ENCODE peak calls at places on chromosome 3, in five cellular contexts. One of them, this sample, is unnamed.

GRCh38 chr3:143267984-143268383 is 148.4 kb downstream of the CHST2 start:
- DNase-seq in nephron progenitor cell: no peak
- DNase-seq in GM13976: no peak
- DNase-seq in activated T-cell treated with anti-CD3 and anti-CD28 coated beads, Interleukin-2, amount 50 U/mL, for 72 hours: no peak
- DNase-seq in fibroblast of the conjunctiva: no peak
- DNase-seq in this sample: no peak

GRCh38 chr3:194072097-194072428 is 63.9 kb upstream of the HES1 start:
- DNase-seq in nephron progenitor cell: no peak
- DNase-seq in GM13976: no peak
- DNase-seq in activated T-cell treated with anti-CD3 and anti-CD28 coated beads, Interleukin-2, amount 50 U/mL, for 72 hours: peak
- DNase-seq in fibroblast of the conjunctiva: no peak
- DNase-seq in this sample: no peak

GRCh38 chr3:196695849-196696226 is 16.2 kb downstream of the CEP19 start:
- DNase-seq in nephron progenitor cell: no peak
- DNase-seq in GM13976: no peak
- DNase-seq in activated T-cell treated with anti-CD3 and anti-CD28 coated beads, Interleukin-2, amount 50 U/mL, for 72 hours: no peak
- DNase-seq in fibroblast of the conjunctiva: no peak
- DNase-seq in this sample: no peak

GRCh38 chr3:78988324-78988723 is 779.5 kb downstream of the ROBO1 start:
- DNase-seq in nephron progenitor cell: no peak
- DNase-seq in GM13976: no peak
- DNase-seq in activated T-cell treated with anti-CD3 and anti-CD28 coated beads, Interleukin-2, amount 50 U/mL, for 72 hours: no peak
- DNase-seq in fibroblast of the conjunctiva: no peak
- DNase-seq in this sample: no peak

GRCh38 chr3:57966823-57967222 is 41.4 kb upstream of the FLNB start:
- DNase-seq in nephron progenitor cell: no peak
- DNase-seq in GM13976: no peak
- DNase-seq in activated T-cell treated with anti-CD3 and anti-CD28 coated beads, Interleukin-2, amount 50 U/mL, for 72 hours: no peak
- DNase-seq in fibroblast of the conjunctiva: peak
- DNase-seq in this sample: no peak

GRCh38 chr3:14216257-14217048 is 37.8 kb downstream of the LSM3 start:
- DNase-seq in nephron progenitor cell: peak
- DNase-seq in GM13976: no peak
- DNase-seq in activated T-cell treated with anti-CD3 and anti-CD28 coated beads, Interleukin-2, amount 50 U/mL, for 72 hours: peak
- DNase-seq in fibroblast of the conjunctiva: no peak
- DNase-seq in this sample: peak

GRCh38 chr3:43755511-43756200 is 64.9 kb downstream of the ABHD5 start:
- DNase-seq in nephron progenitor cell: no peak
- DNase-seq in GM13976: no peak
- DNase-seq in activated T-cell treated with anti-CD3 and anti-CD28 coated beads, Interleukin-2, amount 50 U/mL, for 72 hours: peak
- DNase-seq in fibroblast of the conjunctiva: no peak
- DNase-seq in this sample: no peak

GRCh38 chr3:88418219-88418618 is 268.5 kb downstream of the C3orf38 start:
- DNase-seq in nephron progenitor cell: no peak
- DNase-seq in GM13976: no peak
- DNase-seq in activated T-cell treated with anti-CD3 and anti-CD28 coated beads, Interleukin-2, amount 50 U/mL, for 72 hours: no peak
- DNase-seq in fibroblast of the conjunctiva: no peak
- DNase-seq in this sample: no peak

GRCh38 chr3:52827441-52827840 is 3.0 kb downstream of the ITIH4 start:
- DNase-seq in nephron progenitor cell: no peak
- DNase-seq in GM13976: no peak
- DNase-seq in activated T-cell treated with anti-CD3 and anti-CD28 coated beads, Interleukin-2, amount 50 U/mL, for 72 hours: no peak
- DNase-seq in fibroblast of the conjunctiva: no peak
- DNase-seq in this sample: peak

GRCh38 chr3:190811775-190812480 is 50.6 kb downstream of the GMNC start:
- DNase-seq in nephron progenitor cell: peak
- DNase-seq in GM13976: peak
- DNase-seq in activated T-cell treated with anti-CD3 and anti-CD28 coated beads, Interleukin-2, amount 50 U/mL, for 72 hours: peak
- DNase-seq in fibroblast of the conjunctiva: peak
- DNase-seq in this sample: peak